ENCODE peak calls at places on chromosomes 13 and 19, in five cellular contexts. One of them, this sample, is unnamed.

GRCh38 chr13:29925457-29925856 is 75.0 kb upstream of the UBL3 start:
- DNase-seq in IMR-90: peak
- DNase-seq in K562: no peak
- DNase-seq in SK-N-SH: peak
- DNase-seq in GM12878: no peak
- DNase-seq in this sample: peak

GRCh38 chr13:58992478-58993042 is 1171.2 kb downstream of the DIAPH3 start:
- DNase-seq in IMR-90: no peak
- DNase-seq in K562: no peak
- DNase-seq in SK-N-SH: no peak
- DNase-seq in GM12878: peak
- DNase-seq in this sample: no peak

GRCh38 chr13:62014299-62014698 is 598.6 kb upstream of the PCDH20 start:
- DNase-seq in IMR-90: peak
- DNase-seq in K562: no peak
- DNase-seq in SK-N-SH: peak
- DNase-seq in GM12878: no peak
- DNase-seq in this sample: peak

GRCh38 chr19:50933640-50934039 is 19.2 kb downstream of the KLK5 start:
- DNase-seq in IMR-90: peak
- DNase-seq in K562: no peak
- DNase-seq in SK-N-SH: no peak
- DNase-seq in GM12878: no peak
- DNase-seq in this sample: no peak

GRCh38 chr13:23558675-23559536 is 11.3 kb upstream of the TNFRSF19 start:
- DNase-seq in IMR-90: peak
- DNase-seq in K562: no peak
- DNase-seq in SK-N-SH: peak
- DNase-seq in GM12878: no peak
- DNase-seq in this sample: peak

GRCh38 chr19:33134571-33135041 is 2.7 kb downstream of the WDR88 start:
- DNase-seq in IMR-90: no peak
- DNase-seq in K562: peak
- DNase-seq in SK-N-SH: peak
- DNase-seq in GM12878: no peak
- DNase-seq in this sample: no peak

GRCh38 chr19:14116918-14117578 is 514 bp downstream of the PRKACA start:
- DNase-seq in IMR-90: no peak
- DNase-seq in K562: peak
- DNase-seq in SK-N-SH: peak
- DNase-seq in GM12878: no peak
- DNase-seq in this sample: no peak

GRCh38 chr19:18344546-18344945 is 4.1 kb downstream of the PGPEP1 start:
- DNase-seq in IMR-90: no peak
- DNase-seq in K562: no peak
- DNase-seq in SK-N-SH: no peak
- DNase-seq in GM12878: no peak
- DNase-seq in this sample: no peak

GRCh38 chr13:65330287-65330686 is 1899.8 kb downstream of the PCDH9 start:
- DNase-seq in IMR-90: no peak
- DNase-seq in K562: no peak
- DNase-seq in SK-N-SH: no peak
- DNase-seq in GM12878: no peak
- DNase-seq in this sample: no peak

GRCh38 chr19:18046066-18046718 is 38.2 kb downstream of the ARRDC2 start:
- DNase-seq in IMR-90: peak
- DNase-seq in K562: peak
- DNase-seq in SK-N-SH: no peak
- DNase-seq in GM12878: no peak
- DNase-seq in this sample: no peak

GRCh38 chr19:16628984-16629691 is 1.1 kb upstream of the MED26 start:
- DNase-seq in IMR-90: peak
- DNase-seq in K562: no peak
- DNase-seq in SK-N-SH: peak
- DNase-seq in GM12878: peak
- DNase-seq in this sample: no peak

GRCh38 chr13:80113714-80114454 is 227.0 kb downstream of the SPRY2 start:
- DNase-seq in IMR-90: no peak
- DNase-seq in K562: no peak
- DNase-seq in SK-N-SH: no peak
- DNase-seq in GM12878: no peak
- DNase-seq in this sample: no peak

GRCh38 chr13:51769455-51770127 is 34.4 kb downstream of the DHRS12 start:
- DNase-seq in IMR-90: no peak
- DNase-seq in K562: no peak
- DNase-seq in SK-N-SH: peak
- DNase-seq in GM12878: no peak
- DNase-seq in this sample: no peak

GRCh38 chr19:5718579-5719273 is 1.2 kb downstream of the LONP1 start:
- DNase-seq in IMR-90: peak
- DNase-seq in K562: peak
- DNase-seq in SK-N-SH: no peak
- DNase-seq in GM12878: peak
- DNase-seq in this sample: peak
- TF ChIP-seq RCOR1 in IMR-90: no peak
- TF ChIP-seq RCOR1 in K562: no peak
- TF ChIP-seq RCOR1 in SK-N-SH: no peak
- TF ChIP-seq RCOR1 in GM12878: no peak
- TF ChIP-seq RCOR1 in this sample: no peak

GRCh38 chr13:103388839-103389238 is 322.6 kb upstream of the SLC10A2 start:
- DNase-seq in IMR-90: no peak
- DNase-seq in K562: no peak
- DNase-seq in SK-N-SH: no peak
- DNase-seq in GM12878: no peak
- DNase-seq in this sample: no peak

DNA sequence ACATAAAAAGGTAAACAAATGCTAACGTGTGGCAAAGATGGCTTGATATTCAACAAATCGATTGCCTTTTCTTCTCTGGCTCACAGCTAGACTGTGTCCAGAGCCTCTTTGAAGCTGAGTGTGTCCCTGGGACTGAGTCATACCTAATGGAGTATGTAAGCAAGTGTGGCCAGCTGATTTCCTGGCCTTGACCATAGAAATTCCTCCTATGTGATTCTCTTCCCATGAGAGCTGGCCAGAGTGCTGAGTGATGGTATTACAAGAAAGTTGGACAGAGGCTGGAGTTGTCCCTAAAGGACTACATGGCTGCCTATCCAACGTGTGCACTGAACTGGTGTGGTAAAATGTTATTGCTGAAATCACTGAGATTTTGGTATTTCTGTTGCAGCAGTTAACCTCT is 320.1 kb upstream of the SLC10A2 start:
- DNase-seq in IMR-90: no peak
- DNase-seq in K562: no peak
- DNase-seq in SK-N-SH: no peak
- DNase-seq in GM12878: no peak
- DNase-seq in this sample: no peak
- TF ChIP-seq RCOR1 in IMR-90: no peak
- TF ChIP-seq RCOR1 in K562: no peak
- TF ChIP-seq RCOR1 in SK-N-SH: no peak
- TF ChIP-seq RCOR1 in GM12878: no peak
- TF ChIP-seq RCOR1 in this sample: no peak

GRCh38 chr19:41995959-41996797 is 2.1 kb upstream of the ATP1A3 start:
- DNase-seq in IMR-90: no peak
- DNase-seq in K562: peak
- DNase-seq in SK-N-SH: peak
- DNase-seq in GM12878: no peak
- DNase-seq in this sample: peak

GRCh38 chr19:41997851-41998229 is 3.8 kb upstream of the ATP1A3 start:
- DNase-seq in IMR-90: no peak
- DNase-seq in K562: no peak
- DNase-seq in SK-N-SH: peak
- DNase-seq in GM12878: no peak
- DNase-seq in this sample: no peak

GRCh38 chr19:41999071-41999877 is 5.2 kb upstream of the ATP1A3 start:
- DNase-seq in IMR-90: no peak
- DNase-seq in K562: no peak
- DNase-seq in SK-N-SH: peak
- DNase-seq in GM12878: no peak
- DNase-seq in this sample: peak

GRCh38 chr19:41998246-41999020 is 4.4 kb upstream of the ATP1A3 start:
- DNase-seq in IMR-90: peak
- DNase-seq in K562: peak
- DNase-seq in SK-N-SH: peak
- DNase-seq in GM12878: no peak
- DNase-seq in this sample: peak

GRCh38 chr19:41997121-41997850 is 3.3 kb upstream of the ATP1A3 start:
- DNase-seq in IMR-90: peak
- DNase-seq in K562: peak
- DNase-seq in SK-N-SH: peak
- DNase-seq in GM12878: no peak
- DNase-seq in this sample: peak
- TF ChIP-seq RCOR1 in IMR-90: no peak
- TF ChIP-seq RCOR1 in K562: no peak
- TF ChIP-seq RCOR1 in SK-N-SH: no peak
- TF ChIP-seq RCOR1 in GM12878: no peak
- TF ChIP-seq RCOR1 in this sample: no peak

DNA sequence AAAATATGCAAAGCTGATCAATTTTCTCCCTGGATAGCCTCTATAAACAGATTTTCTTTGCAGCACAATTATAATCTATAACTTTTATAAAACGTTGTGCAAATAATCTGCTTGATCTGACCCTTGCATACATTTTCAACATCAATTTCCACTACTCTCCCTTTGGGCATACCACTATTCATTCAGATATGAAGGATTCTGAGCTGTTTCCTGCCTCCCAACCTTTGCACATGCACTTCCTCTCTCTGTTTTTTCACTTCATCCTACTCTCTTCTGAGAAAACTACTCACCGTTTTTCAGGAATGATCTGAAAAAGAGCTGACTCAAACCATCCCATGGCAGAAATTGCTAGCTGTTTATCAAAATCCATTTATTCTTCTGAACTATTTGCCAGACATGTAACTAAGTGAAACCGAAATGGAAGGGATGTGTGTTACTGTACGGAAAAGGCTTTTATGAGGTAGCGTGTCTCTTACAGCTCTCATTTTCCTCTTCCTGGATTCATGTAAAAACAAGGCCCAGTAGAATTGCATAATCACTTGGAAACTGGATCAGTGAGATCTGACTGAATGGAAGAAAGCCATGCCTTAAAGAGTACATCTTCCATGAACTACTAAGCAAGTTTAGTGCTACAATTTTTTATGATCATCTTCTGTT is 1447.3 kb upstream of the MIR17HG start:
- DNase-seq in IMR-90: no peak
- DNase-seq in K562: no peak
- DNase-seq in SK-N-SH: no peak
- DNase-seq in GM12878: no peak
- DNase-seq in this sample: no peak
- TF ChIP-seq RCOR1 in IMR-90: no peak
- TF ChIP-seq RCOR1 in K562: no peak
- TF ChIP-seq RCOR1 in SK-N-SH: no peak
- TF ChIP-seq RCOR1 in GM12878: no peak
- TF ChIP-seq RCOR1 in this sample: no peak

DNA sequence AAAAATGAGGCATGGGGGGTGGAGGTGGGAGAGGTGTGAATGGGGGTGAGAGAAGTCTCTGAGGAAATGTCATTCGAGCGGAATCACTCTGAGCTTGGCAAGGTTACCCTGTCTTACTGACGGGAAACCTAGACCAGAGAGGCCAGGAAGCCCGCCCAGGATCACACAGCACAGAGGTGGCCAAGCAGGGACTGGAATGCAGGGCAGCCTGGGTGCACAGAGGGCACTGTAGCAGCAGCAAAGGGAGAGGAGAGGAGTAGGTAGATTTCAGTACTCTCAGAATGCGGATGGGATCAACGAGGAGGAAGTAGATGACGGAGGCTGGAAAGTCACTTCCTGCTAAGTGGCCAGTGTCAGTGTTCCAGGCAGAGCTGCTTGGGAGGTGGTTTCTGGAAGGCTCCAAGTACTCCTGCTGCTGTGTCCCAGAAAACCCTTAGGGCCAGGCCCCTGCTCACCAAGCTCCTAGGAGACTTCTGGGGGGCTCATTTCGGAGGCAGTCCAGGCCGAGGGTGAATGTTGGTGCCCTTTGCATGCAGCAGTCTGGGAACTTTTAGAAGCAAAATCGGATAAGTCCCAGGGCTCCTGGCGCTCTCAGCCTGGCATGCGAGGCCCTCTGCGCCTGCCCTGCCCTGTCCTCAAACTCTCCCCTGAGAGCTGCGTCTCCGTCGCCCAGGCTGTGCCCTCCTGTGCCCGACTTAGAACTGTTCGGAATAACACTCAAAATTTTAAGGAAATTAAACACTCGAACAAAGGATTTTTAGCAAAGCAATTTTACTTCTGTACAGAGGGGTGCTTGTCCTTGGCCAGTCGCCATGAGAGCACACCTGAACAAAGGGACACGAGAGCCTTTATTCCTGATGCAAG is 33.5 kb downstream of the DNM2 start:
- DNase-seq in IMR-90: no peak
- DNase-seq in K562: no peak
- DNase-seq in SK-N-SH: no peak
- DNase-seq in GM12878: no peak
- DNase-seq in this sample: no peak
- TF ChIP-seq RCOR1 in IMR-90: no peak
- TF ChIP-seq RCOR1 in K562: no peak
- TF ChIP-seq RCOR1 in SK-N-SH: no peak
- TF ChIP-seq RCOR1 in GM12878: no peak
- TF ChIP-seq RCOR1 in this sample: no peak

GRCh38 chr19:46427518-46427917 is 1.2 kb downstream of the PNMA8C start:
- DNase-seq in IMR-90: no peak
- DNase-seq in K562: no peak
- DNase-seq in SK-N-SH: no peak
- DNase-seq in GM12878: no peak
- DNase-seq in this sample: no peak
- TF ChIP-seq RCOR1 in IMR-90: no peak
- TF ChIP-seq RCOR1 in K562: no peak
- TF ChIP-seq RCOR1 in SK-N-SH: no peak
- TF ChIP-seq RCOR1 in GM12878: no peak
- TF ChIP-seq RCOR1 in this sample: no peak

DNA sequence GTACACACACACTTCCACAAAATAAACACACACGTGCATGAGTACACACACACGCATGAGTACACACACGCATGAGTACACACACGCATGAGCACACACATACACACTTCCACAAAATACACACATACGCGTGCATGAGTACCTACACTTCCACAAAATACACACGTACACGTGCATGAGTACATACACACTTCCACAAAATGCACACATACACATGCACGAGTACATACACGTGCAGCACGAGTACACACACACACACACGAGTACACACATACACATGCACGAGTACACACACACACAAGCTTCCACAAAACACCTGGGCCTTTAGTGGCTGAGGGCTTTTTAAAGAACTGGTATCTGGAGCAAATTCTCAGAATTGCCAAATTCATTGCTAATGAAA is 619.3 kb downstream of the GPC5 start:
- DNase-seq in IMR-90: no peak
- DNase-seq in K562: no peak
- DNase-seq in SK-N-SH: no peak
- DNase-seq in GM12878: no peak
- DNase-seq in this sample: no peak
- TF ChIP-seq RCOR1 in IMR-90: no peak
- TF ChIP-seq RCOR1 in K562: no peak
- TF ChIP-seq RCOR1 in SK-N-SH: no peak
- TF ChIP-seq RCOR1 in GM12878: no peak
- TF ChIP-seq RCOR1 in this sample: no peak

GRCh38 chr19:52345162-52345561 is 9.1 kb downstream of the ZNF610 start:
- DNase-seq in IMR-90: no peak
- DNase-seq in K562: no peak
- DNase-seq in SK-N-SH: no peak
- DNase-seq in GM12878: no peak
- DNase-seq in this sample: no peak

GRCh38 chr19:52343548-52343947 is 7.5 kb downstream of the ZNF610 start:
- DNase-seq in IMR-90: peak
- DNase-seq in K562: peak
- DNase-seq in SK-N-SH: peak
- DNase-seq in GM12878: no peak
- DNase-seq in this sample: peak
- TF ChIP-seq RCOR1 in IMR-90: no peak
- TF ChIP-seq RCOR1 in K562: no peak
- TF ChIP-seq RCOR1 in SK-N-SH: no peak
- TF ChIP-seq RCOR1 in GM12878: no peak
- TF ChIP-seq RCOR1 in this sample: no peak